ENCODE peak calls at places on chromosomes 13 and 19, in four cellular contexts. One of them, this sample, is unnamed.

GRCh38 chr13:25222740-25223139 is 50.7 kb upstream of the AMER2 start:
- DNase-seq in Peyer's patch: no peak
- DNase-seq in body of pancreas: no peak
- DNase-seq in transverse colon: no peak
- DNase-seq in this sample: no peak

GRCh38 chr19:5799247-5800241 is 5.3 kb upstream of the NRTN start:
- DNase-seq in Peyer's patch: no peak
- DNase-seq in body of pancreas: peak
- DNase-seq in transverse colon: no peak
- DNase-seq in this sample: peak

GRCh38 chr13:50910483-50910805 is 853 bp downstream of the RNASEH2B start:
- DNase-seq in Peyer's patch: no peak
- DNase-seq in body of pancreas: no peak
- DNase-seq in transverse colon: no peak
- DNase-seq in this sample: peak

GRCh38 chr13:102293723-102294122 is 108.1 kb downstream of the FGF14 start:
- DNase-seq in Peyer's patch: no peak
- DNase-seq in body of pancreas: no peak
- DNase-seq in transverse colon: no peak
- DNase-seq in this sample: no peak

GRCh38 chr13:40982772-40983171 is 36.3 kb downstream of the ELF1 start:
- DNase-seq in Peyer's patch: peak
- DNase-seq in body of pancreas: no peak
- DNase-seq in transverse colon: peak
- DNase-seq in this sample: no peak

GRCh38 chr19:3692141-3693029 is 7.9 kb downstream of the PIP5K1C start:
- DNase-seq in Peyer's patch: no peak
- DNase-seq in body of pancreas: no peak
- DNase-seq in transverse colon: no peak
- DNase-seq in this sample: no peak

GRCh38 chr13:75869981-75870380 is 233.9 kb downstream of the LMO7 start:
- DNase-seq in Peyer's patch: no peak
- DNase-seq in body of pancreas: no peak
- DNase-seq in transverse colon: no peak
- DNase-seq in this sample: no peak

GRCh38 chr13:30679483-30680330 is 55.6 kb upstream of the ALOX5AP start:
- DNase-seq in Peyer's patch: no peak
- DNase-seq in body of pancreas: no peak
- DNase-seq in transverse colon: no peak
- DNase-seq in this sample: no peak

GRCh38 chr19:19457691-19458090 is 52.2 kb downstream of the GATAD2A start:
- DNase-seq in Peyer's patch: no peak
- DNase-seq in body of pancreas: no peak
- DNase-seq in transverse colon: no peak
- DNase-seq in this sample: no peak

GRCh38 chr13:20738616-20739015 is 35.1 kb downstream of the IL17D start:
- DNase-seq in Peyer's patch: no peak
- DNase-seq in body of pancreas: no peak
- DNase-seq in transverse colon: no peak
- DNase-seq in this sample: no peak

GRCh38 chr13:99085846-99086148 is 107.9 kb upstream of the DOCK9 start:
- DNase-seq in Peyer's patch: no peak
- DNase-seq in body of pancreas: no peak
- DNase-seq in transverse colon: no peak
- DNase-seq in this sample: no peak

GRCh38 chr19:47776568-47776967 is 1.9 kb upstream of the SELENOW start:
- DNase-seq in Peyer's patch: no peak
- DNase-seq in body of pancreas: no peak
- DNase-seq in transverse colon: no peak
- DNase-seq in this sample: no peak

GRCh38 chr19:44799627-44800257 is 9.2 kb upstream of the BCAM start:
- DNase-seq in Peyer's patch: no peak
- DNase-seq in body of pancreas: no peak
- DNase-seq in transverse colon: no peak
- DNase-seq in this sample: no peak

GRCh38 chr19:19943848-19944582 is 43.3 kb downstream of the ZNF93 start:
- DNase-seq in Peyer's patch: no peak
- DNase-seq in body of pancreas: no peak
- DNase-seq in transverse colon: no peak
- DNase-seq in this sample: no peak

GRCh38 chr13:65808061-65808460 is 1422.1 kb downstream of the PCDH9 start:
- DNase-seq in Peyer's patch: no peak
- DNase-seq in body of pancreas: no peak
- DNase-seq in transverse colon: no peak
- DNase-seq in this sample: no peak

GRCh38 chr13:106238690-106239089 is 296.8 kb downstream of the EFNB2 start:
- DNase-seq in Peyer's patch: no peak
- DNase-seq in body of pancreas: no peak
- DNase-seq in transverse colon: no peak
- DNase-seq in this sample: no peak

GRCh38 chr13:35930665-35931631 is 200.2 kb downstream of the DCLK1 start:
- DNase-seq in Peyer's patch: no peak
- DNase-seq in body of pancreas: no peak
- DNase-seq in transverse colon: no peak
- DNase-seq in this sample: no peak

GRCh38 chr13:48954086-48954485 is 21.6 kb upstream of the FNDC3A start:
- DNase-seq in Peyer's patch: no peak
- DNase-seq in body of pancreas: no peak
- DNase-seq in transverse colon: no peak
- DNase-seq in this sample: no peak

GRCh38 chr13:92829930-92830329 is 396.7 kb upstream of the GPC6 start:
- DNase-seq in Peyer's patch: no peak
- DNase-seq in body of pancreas: no peak
- DNase-seq in transverse colon: no peak
- DNase-seq in this sample: no peak

GRCh38 chr19:5071579-5071978 is 102.7 kb downstream of the KDM4B start:
- DNase-seq in Peyer's patch: no peak
- DNase-seq in body of pancreas: no peak
- DNase-seq in transverse colon: no peak
- DNase-seq in this sample: no peak

GRCh38 chr13:30334663-30335386 is 27.5 kb upstream of the KATNAL1 start:
- DNase-seq in Peyer's patch: no peak
- DNase-seq in body of pancreas: peak
- DNase-seq in transverse colon: no peak
- DNase-seq in this sample: peak

GRCh38 chr19:56091066-56091490 is 30.0 kb downstream of the ZNF787 start:
- DNase-seq in Peyer's patch: no peak
- DNase-seq in body of pancreas: no peak
- DNase-seq in transverse colon: no peak
- DNase-seq in this sample: no peak

GRCh38 chr19:6060600-6061391 is 49.5 kb downstream of the RFX2 start:
- DNase-seq in Peyer's patch: peak
- DNase-seq in body of pancreas: no peak
- DNase-seq in transverse colon: no peak
- DNase-seq in this sample: no peak

GRCh38 chr19:40460185-40460584 is 5.4 kb downstream of the BLVRB start:
- DNase-seq in Peyer's patch: no peak
- DNase-seq in body of pancreas: no peak
- DNase-seq in transverse colon: no peak
- DNase-seq in this sample: no peak

GRCh38 chr19:55497777-55498176 is 9.5 kb downstream of the SSC5D start:
- DNase-seq in Peyer's patch: no peak
- DNase-seq in body of pancreas: no peak
- DNase-seq in transverse colon: no peak
- DNase-seq in this sample: no peak

GRCh38 chr13:77698211-77699058 is 948 bp downstream of the SLAIN1 start:
- DNase-seq in Peyer's patch: peak
- DNase-seq in body of pancreas: peak
- DNase-seq in transverse colon: peak
- DNase-seq in this sample: peak

GRCh38 chr19:23665651-23666410 is 21.2 kb downstream of the ZNF675 start:
- DNase-seq in Peyer's patch: no peak
- DNase-seq in body of pancreas: no peak
- DNase-seq in transverse colon: no peak
- DNase-seq in this sample: no peak

GRCh38 chr13:113555141-113555540 is 29.4 kb upstream of the TFDP1 start:
- DNase-seq in Peyer's patch: peak
- DNase-seq in body of pancreas: no peak
- DNase-seq in transverse colon: peak
- DNase-seq in this sample: no peak

GRCh38 chr19:33245948-33246728 is 20.5 kb upstream of the SLC7A10 start:
- DNase-seq in Peyer's patch: no peak
- DNase-seq in body of pancreas: no peak
- DNase-seq in transverse colon: no peak
- DNase-seq in this sample: peak

GRCh38 chr19:38505958-38506357 is 72.5 kb downstream of the RYR1 start:
- DNase-seq in Peyer's patch: no peak
- DNase-seq in body of pancreas: no peak
- DNase-seq in transverse colon: no peak
- DNase-seq in this sample: no peak

GRCh38 chr19:38506375-38506722 is 72.9 kb downstream of the RYR1 start:
- DNase-seq in Peyer's patch: no peak
- DNase-seq in body of pancreas: no peak
- DNase-seq in transverse colon: no peak
- DNase-seq in this sample: no peak

GRCh38 chr19:38508507-38508906 is 75.0 kb downstream of the RYR1 start:
- DNase-seq in Peyer's patch: no peak
- DNase-seq in body of pancreas: no peak
- DNase-seq in transverse colon: no peak
- DNase-seq in this sample: no peak

GRCh38 chr19:38507551-38508127 is 74.1 kb downstream of the RYR1 start:
- DNase-seq in Peyer's patch: no peak
- DNase-seq in body of pancreas: no peak
- DNase-seq in transverse colon: no peak
- DNase-seq in this sample: no peak

DNA sequence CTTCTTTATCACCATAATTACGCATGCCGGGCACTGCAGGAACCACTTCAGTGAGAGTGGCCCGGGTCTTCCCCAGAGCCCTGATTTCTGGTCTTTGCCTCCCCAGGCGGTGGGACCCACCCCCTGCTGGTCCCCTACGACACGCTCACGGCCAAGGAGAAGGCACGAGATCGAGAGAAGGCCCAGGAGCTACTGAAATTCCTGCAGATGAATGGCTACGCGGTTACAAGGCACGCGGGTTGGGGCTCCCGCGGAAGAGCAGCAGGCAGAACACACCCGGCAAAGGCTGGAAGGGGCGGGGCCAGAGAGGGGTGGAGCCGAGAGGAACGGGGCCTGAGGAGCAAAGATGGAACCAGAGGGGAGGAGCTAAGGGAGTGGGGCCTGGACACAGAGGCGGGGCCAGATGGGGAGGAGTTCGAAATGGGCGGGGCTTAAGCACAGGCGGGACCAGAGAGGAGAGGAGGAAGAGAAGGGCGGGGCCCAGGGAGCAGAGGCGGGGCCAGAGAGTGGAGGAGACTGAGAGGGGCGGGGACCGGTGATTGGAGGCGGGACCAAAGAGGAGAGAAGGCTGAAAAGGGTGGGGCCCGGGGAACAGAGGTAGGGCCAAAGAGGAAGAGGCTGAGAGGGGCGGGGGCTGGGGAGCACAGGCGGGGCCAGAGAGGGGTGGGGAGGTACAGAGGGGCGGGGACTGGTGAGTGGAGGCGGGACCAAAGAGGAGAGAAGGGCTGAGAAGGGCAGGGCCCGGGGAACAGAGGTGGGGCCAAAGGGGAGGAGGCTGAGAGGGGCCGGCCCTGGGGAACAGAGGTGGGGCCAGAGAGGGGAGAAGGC is 73.4 kb downstream of the RYR1 start:
- DNase-seq in Peyer's patch: peak
- DNase-seq in body of pancreas: peak
- DNase-seq in transverse colon: peak
- DNase-seq in this sample: peak
- TF ChIP-seq POLR2A in Peyer's patch: no peak
- TF ChIP-seq POLR2A in body of pancreas: no peak
- TF ChIP-seq POLR2A in transverse colon: no peak
- TF ChIP-seq POLR2A in this sample: no peak

GRCh38 chr13:78979349-78979748 is 320.4 kb upstream of the OBI1 start:
- DNase-seq in Peyer's patch: no peak
- DNase-seq in body of pancreas: no peak
- DNase-seq in transverse colon: no peak
- DNase-seq in this sample: no peak
- TF ChIP-seq POLR2A in Peyer's patch: no peak
- TF ChIP-seq POLR2A in body of pancreas: no peak
- TF ChIP-seq POLR2A in transverse colon: no peak
- TF ChIP-seq POLR2A in this sample: no peak

GRCh38 chr19:57637379-57637778 is 4.4 kb downstream of the ZNF211 start:
- DNase-seq in Peyer's patch: no peak
- DNase-seq in body of pancreas: no peak
- DNase-seq in transverse colon: no peak
- DNase-seq in this sample: no peak

GRCh38 chr19:57633832-57634131 is 814 bp downstream of the ZNF211 start:
- DNase-seq in Peyer's patch: no peak
- DNase-seq in body of pancreas: peak
- DNase-seq in transverse colon: no peak
- DNase-seq in this sample: no peak

DNA sequence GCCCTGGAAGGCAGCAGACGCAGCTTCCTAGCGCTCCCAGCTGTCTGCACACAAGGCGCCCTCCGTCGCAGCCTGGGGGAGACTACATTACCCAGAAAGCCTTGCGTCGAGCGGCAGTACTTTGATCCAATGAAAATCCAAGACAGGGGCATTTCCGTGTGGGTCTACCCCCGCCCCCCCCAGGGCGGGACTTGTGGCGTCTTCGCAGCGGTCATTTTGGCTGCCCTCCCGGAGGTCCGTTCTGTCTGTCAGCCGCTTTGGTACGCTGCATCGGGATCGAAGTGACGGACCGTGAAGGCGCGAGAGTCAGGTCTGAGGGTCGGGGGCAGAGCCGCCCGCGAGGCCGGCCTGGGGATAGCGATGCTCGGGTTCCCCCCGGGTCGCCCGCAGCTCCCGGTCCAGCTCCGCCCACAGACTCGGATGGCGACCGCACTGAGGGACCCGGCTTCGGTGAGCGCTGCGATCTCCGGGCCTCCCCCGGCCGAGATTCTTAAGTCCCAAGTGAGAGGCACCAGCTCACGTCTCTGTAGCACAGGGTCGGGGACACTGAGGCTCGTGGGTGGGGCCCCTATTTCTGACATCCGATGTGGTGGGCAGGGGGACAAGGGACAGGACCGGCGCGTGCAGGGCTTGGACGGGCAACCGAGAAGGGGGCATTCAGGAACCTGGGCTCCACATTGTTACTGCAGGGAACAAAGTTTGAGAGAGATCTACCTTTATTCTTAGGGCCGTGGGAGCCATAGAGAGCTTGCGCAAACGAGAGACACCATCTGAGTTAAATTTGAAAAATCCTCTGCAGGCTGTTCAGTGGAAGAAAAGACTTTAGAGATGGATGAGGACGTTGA is at the start of gene ZNF211:
- DNase-seq in Peyer's patch: peak
- DNase-seq in body of pancreas: peak
- DNase-seq in transverse colon: peak
- DNase-seq in this sample: peak
- TF ChIP-seq POLR2A in Peyer's patch: no peak
- TF ChIP-seq POLR2A in body of pancreas: peak
- TF ChIP-seq POLR2A in transverse colon: peak
- TF ChIP-seq POLR2A in this sample: no peak

DNA sequence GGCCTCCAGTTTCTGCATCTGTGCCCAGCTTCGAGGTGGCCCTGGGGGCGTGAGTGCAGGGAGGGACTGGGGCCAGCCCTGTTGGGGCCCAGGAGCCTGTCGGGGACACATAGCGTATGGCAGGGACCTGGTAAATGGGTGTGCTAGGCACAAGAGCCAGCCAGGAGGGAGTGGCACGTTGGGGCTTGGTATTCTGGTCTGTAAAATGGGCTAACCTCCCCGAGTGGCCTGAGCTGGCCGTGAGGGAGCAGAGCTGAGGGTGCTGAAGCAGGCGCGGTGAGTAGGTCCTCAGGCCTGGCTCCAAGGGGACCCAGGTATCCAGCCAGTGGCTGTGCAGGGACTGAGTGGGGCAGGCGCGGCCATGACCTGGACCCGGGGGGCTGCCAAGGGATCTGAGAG is 4.3 kb downstream of the PTOV1 start:
- DNase-seq in Peyer's patch: no peak
- DNase-seq in body of pancreas: peak
- DNase-seq in transverse colon: no peak
- DNase-seq in this sample: no peak
- TF ChIP-seq POLR2A in Peyer's patch: no peak
- TF ChIP-seq POLR2A in body of pancreas: no peak
- TF ChIP-seq POLR2A in transverse colon: no peak
- TF ChIP-seq POLR2A in this sample: no peak

This sample was measured in right lobe of liver.